ENCODE peak calls at places on chromosomes 16 and 17, in six cellular contexts. A is A549, I is IMR-90, C is HepG2, H is GM12878, T is SK-N-SH. E is an unnamed sample.

GRCh38 chr16:5575846-5576245 is 478.3 kb upstream of the EEF2KMT start:
- DNase-seq in A (no peak), I (no peak), C (no peak), H (no peak), T (peak), E (no peak)

GRCh38 chr17:50174444-50174843 is 8.6 kb downstream of the SGCA start:
- DNase-seq in A (no peak), I (no peak), C (no peak), H (no peak), T (no peak), E (no peak)

GRCh38 chr16:2146739-2147138 is 1.7 kb upstream of the RAB26 start:
- DNase-seq in A (no peak), I (no peak), C (no peak), H (no peak), T (no peak), E (no peak)

GRCh38 chr17:57574040-57574513 is 171.0 kb downstream of the CCDC182 start:
- DNase-seq in A (no peak), I (peak), C (no peak), H (no peak), T (no peak), E (no peak)

GRCh38 chr17:11705111-11705510 is 106.8 kb downstream of the DNAH9 start:
- DNase-seq in A (no peak), I (no peak), C (peak), H (no peak), T (no peak), E (no peak)

GRCh38 chr16:56970934-56971767 is 9.4 kb downstream of the CETP start:
- DNase-seq in A (no peak), I (peak), C (no peak), H (peak), T (no peak), E (no peak)

GRCh38 chr17:44687752-44688151 is 1.8 kb downstream of the CCDC43 start:
- DNase-seq in A (no peak), I (no peak), C (no peak), H (no peak), T (no peak), E (no peak)

GRCh38 chr17:62064029-62064790 is 868 bp downstream of the MED13 start:
- DNase-seq in A (peak), I (peak), C (no peak), H (no peak), T (no peak), E (no peak)

GRCh38 chr16:69726313-69727060 is at the start of gene NQO1:
- DNase-seq in A (peak), I (peak), C (peak), H (peak), T (peak), E (peak)

GRCh38 chr17:29123111-29123510 is 57.1 kb downstream of the MYO18A start:
- DNase-seq in A (no peak), I (no peak), C (no peak), H (no peak), T (no peak), E (no peak)

GRCh38 chr17:55845385-55845784 is 94.5 kb downstream of the PCTP start:
- DNase-seq in A (peak), I (peak), C (no peak), H (no peak), T (peak), E (no peak)

GRCh38 chr17:74493381-74493833 is 27.0 kb downstream of the CD300A start:
- DNase-seq in A (peak), I (peak), C (peak), H (peak), T (peak), E (peak)

GRCh38 chr17:39096435-39097158 is 54.8 kb downstream of the PLXDC1 start:
- DNase-seq in A (no peak), I (no peak), C (no peak), H (no peak), T (no peak), E (no peak)

GRCh38 chr17:14282700-14283099 is 18.2 kb upstream of the HS3ST3B1 start:
- DNase-seq in A (no peak), I (no peak), C (no peak), H (no peak), T (no peak), E (no peak)

GRCh38 chr17:77312061-77312684 is 171.4 kb downstream of the SEC14L1 start:
- DNase-seq in A (no peak), I (no peak), C (no peak), H (no peak), T (peak), E (no peak)

GRCh38 chr16:84836234-84836647 is 16.5 kb downstream of the CRISPLD2 start:
- DNase-seq in A (no peak), I (peak), C (no peak), H (no peak), T (peak), E (no peak)

GRCh38 chr17:83125515-83126274 is 46.3 kb downstream of the METRNL start:
- DNase-seq in A (no peak), I (no peak), C (no peak), H (no peak), T (no peak), E (no peak)

GRCh38 chr16:872436-873242 is 72.1 kb upstream of the GNG13 start:
- DNase-seq in A (no peak), I (no peak), C (no peak), H (no peak), T (no peak), E (no peak)

GRCh38 chr17:60311936-60312335 is 80.0 kb downstream of the USP32 start:
- DNase-seq in A (no peak), I (peak), C (no peak), H (no peak), T (no peak), E (no peak)

GRCh38 chr17:40015005-40015997 is at the start of gene CSF3:
- DNase-seq in A (no peak), I (no peak), C (peak), H (no peak), T (peak), E (no peak)

GRCh38 chr17:41976142-41976768 is 9.7 kb downstream of the CNP start:
- DNase-seq in A (no peak), I (no peak), C (no peak), H (no peak), T (no peak), E (no peak)

GRCh38 chr16:49491736-49492089 is 118.1 kb downstream of the C16orf78 start:
- DNase-seq in A (peak), I (no peak), C (no peak), H (no peak), T (no peak), E (no peak)

GRCh38 chr16:56683424-56684162 is 1.3 kb downstream of the MT1X start:
- DNase-seq in A (no peak), I (no peak), C (no peak), H (no peak), T (no peak), E (no peak)

GRCh38 chr16:31130899-31131298 is 4.6 kb downstream of the PRSS8 start:
- DNase-seq in A (no peak), I (no peak), C (no peak), H (no peak), T (no peak), E (no peak)

GRCh38 chr17:70183508-70183907 is 14.2 kb downstream of the KCNJ2 start:
- DNase-seq in A (no peak), I (no peak), C (no peak), H (no peak), T (no peak), E (no peak)

GRCh38 chr16:12317121-12317810 is 340.7 kb downstream of the SNX29 start:
- DNase-seq in A (no peak), I (no peak), C (no peak), H (no peak), T (no peak), E (no peak)

GRCh38 chr17:64657610-64658125 is 4.4 kb downstream of the SMURF2 start:
- DNase-seq in A (no peak), I (no peak), C (no peak), H (no peak), T (no peak), E (no peak)

GRCh38 chr17:64661731-64661980 is 451 bp downstream of the SMURF2 start:
- DNase-seq in A (no peak), I (no peak), C (no peak), H (no peak), T (no peak), E (no peak)

GRCh38 chr17:64658931-64659330 is 3.2 kb downstream of the SMURF2 start:
- DNase-seq in A (no peak), I (peak), C (no peak), H (no peak), T (no peak), E (no peak)

GRCh38 chr17:64661981-64662773 is at the start of gene SMURF2:
- DNase-seq in A (peak), I (peak), C (peak), H (no peak), T (peak), E (peak)

GRCh38 chr17:64662774-64663367 is 764 bp upstream of the SMURF2 start:
- DNase-seq in A (no peak), I (no peak), C (no peak), H (no peak), T (no peak), E (no peak)
- TF ChIP-seq SMC3 in A (no peak), I (no peak), C (no peak), H (no peak), T (no peak), E (no peak)

DNA sequence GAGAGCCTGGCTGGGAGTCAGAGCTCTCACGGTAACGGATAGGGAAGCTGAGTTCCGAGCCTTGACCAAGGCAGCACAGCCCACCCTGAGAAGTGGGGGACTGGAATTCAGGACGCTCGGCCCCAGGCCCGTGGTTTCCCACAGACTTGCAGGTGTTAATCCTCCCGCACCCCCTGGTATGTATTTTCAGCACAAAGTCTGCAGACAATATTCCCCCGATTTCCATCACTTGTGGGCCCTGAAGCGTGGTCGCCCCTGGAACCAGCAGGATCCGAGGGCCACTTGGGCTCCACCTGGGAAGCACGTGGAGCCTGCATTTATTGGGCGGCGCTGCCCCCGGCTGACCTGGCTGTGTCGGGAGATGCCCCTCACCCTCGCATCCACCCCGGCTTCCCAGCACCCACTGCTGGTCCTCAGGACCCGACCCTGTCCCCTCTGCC is 60.2 kb downstream of the WSB1 start:
- DNase-seq in A (no peak), I (no peak), C (no peak), H (no peak), T (no peak), E (no peak)
- TF ChIP-seq CTCF in A (no peak), I (no peak), C (no peak), H (no peak), T (no peak), E (no peak)

GRCh38 chr17:81295031-81295677 is at the start of gene SLC38A10:
- DNase-seq in A (peak), I (peak), C (peak), H (peak), T (peak), E (peak)
- TF ChIP-seq SMC3 in A (no peak), I (no peak), C (no peak), H (no peak), T (peak), E (no peak)

DNA sequence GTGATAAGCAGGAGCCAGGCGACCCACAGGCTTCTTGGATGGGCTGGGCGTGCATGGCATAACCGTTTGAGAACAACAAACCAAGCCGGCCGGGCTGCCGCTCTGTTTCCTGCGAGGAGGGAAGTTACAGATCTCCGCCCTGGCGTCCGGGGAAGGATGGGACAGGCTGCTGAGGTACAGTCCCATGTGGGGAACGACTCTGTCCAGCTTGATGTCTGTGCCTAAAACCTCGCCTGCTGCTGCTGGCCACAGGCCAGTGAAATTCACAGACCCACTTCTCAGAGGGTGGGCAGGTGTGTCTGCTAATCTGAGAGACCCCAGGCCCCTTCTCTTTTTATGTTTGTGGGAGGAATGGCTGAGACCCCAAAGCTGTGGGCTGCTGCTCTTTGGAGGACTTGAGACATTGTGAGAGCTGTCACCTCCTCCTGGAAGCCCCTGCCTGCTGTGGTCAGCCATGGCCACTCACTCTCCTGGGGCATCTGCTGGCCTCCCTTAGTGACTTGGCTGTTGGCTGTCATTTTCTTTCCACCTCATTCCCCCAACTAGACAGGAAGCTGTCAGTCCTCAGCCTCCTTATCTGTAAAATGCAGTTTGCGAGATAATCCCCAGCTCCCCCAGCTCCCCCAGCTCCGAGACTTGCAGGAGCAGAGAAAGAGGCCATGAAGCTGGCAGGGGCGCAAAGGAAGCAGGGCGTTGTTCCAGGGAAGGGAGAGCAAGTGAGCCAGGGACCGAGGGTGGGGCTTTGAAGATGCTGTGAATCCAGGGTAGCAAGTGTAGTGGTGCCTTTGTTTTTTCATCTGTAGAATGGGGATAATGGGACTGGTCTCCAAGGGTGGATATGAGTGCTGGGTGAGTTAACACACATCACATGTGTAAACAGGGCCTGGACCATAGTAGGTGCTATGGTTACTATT is 51.0 kb downstream of the CMIP start:
- DNase-seq in A (no peak), I (no peak), C (no peak), H (no peak), T (peak), E (peak)
- TF ChIP-seq CTCF in A (no peak), I (no peak), C (no peak), H (no peak), T (no peak), E (peak)

DNA sequence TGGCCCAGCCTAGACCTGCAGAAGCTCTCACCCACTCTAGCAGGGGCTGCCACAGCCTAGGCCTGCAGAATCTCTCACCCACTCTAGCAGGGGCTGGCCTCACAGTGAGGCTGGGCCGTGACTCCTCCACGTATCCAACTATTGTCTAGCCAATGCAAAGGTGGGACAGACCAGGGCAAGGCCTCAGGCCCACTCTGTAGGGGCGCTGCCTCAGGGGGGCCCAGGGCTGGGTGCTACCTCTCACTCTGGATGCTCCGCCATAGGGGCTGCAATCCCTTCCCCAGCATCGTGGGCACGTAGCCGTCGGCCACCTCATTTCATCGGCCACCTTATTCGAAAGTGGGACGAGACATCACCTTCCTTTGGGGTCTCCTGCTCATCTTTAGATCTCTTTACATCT is 51.7 kb downstream of the RPH3AL start:
- DNase-seq in A (no peak), I (no peak), C (no peak), H (no peak), T (no peak), E (no peak)
- TF ChIP-seq SMC3 in A (no peak), I (no peak), C (no peak), H (no peak), T (no peak), E (no peak)

GRCh38 chr16:66661210-66661560 is 35.4 kb downstream of the CMTM4 start:
- DNase-seq in A (no peak), I (no peak), C (no peak), H (no peak), T (peak), E (peak)

GRCh38 chr16:66658143-66658859 is 38.2 kb downstream of the CMTM4 start:
- DNase-seq in A (no peak), I (no peak), C (no peak), H (no peak), T (no peak), E (no peak)

GRCh38 chr16:66658860-66659190 is 37.7 kb downstream of the CMTM4 start:
- DNase-seq in A (no peak), I (no peak), C (no peak), H (no peak), T (no peak), E (no peak)

GRCh38 chr16:66662445-66663194 is 33.9 kb downstream of the CMTM4 start:
- DNase-seq in A (peak), I (peak), C (peak), H (no peak), T (peak), E (peak)

GRCh38 chr16:66660422-66661209 is 35.9 kb downstream of the CMTM4 start:
- DNase-seq in A (peak), I (peak), C (peak), H (no peak), T (peak), E (peak)
- TF ChIP-seq CTCF in A (no peak), I (peak), C (peak), H (no peak), T (peak), E (peak)

E was measured in K562.